ENCODE peak calls at places on chromosome 14, in ten cellular contexts. R is aorta; P is upper lobe of left lung; Z is A549; S is CD8-positive, alpha-beta memory T cell; V is MCF 10A; L is fibroblast of mammary gland; G is dorsolateral prefrontal cortex; M is GM12865; O is lower leg skin. B is an unnamed sample.

GRCh38 chr14:28608438-28608837 is 158.1 kb upstream of the FOXG1 start:
- DNase-seq in P (no peak), L (peak), G (no peak), Z (no peak), V (no peak), R (no peak), O (no peak), S (no peak), M (no peak), B (no peak)

GRCh38 chr14:89231426-89232113 is 185.5 kb downstream of the FOXN3 start:
- DNase-seq in P (no peak), G (no peak), M (no peak), L (no peak), R (no peak), V (no peak), Z (no peak), S (no peak), O (no peak), B (no peak)

GRCh38 chr14:64914237-64914971 is at the start of gene CHURC1:
- DNase-seq in L (peak), P (peak), O (peak), M (peak), V (peak), Z (peak), S (peak), R (peak), G (peak), B (peak)

GRCh38 chr14:60681271-60681670 is 32.0 kb upstream of the SIX1 start:
- DNase-seq in P (no peak), O (no peak), R (no peak), M (no peak), S (no peak), L (peak), V (no peak), G (no peak), Z (no peak), B (no peak)

GRCh38 chr14:35988972-35989690 is 163.0 kb downstream of the BRMS1L start:
- DNase-seq in G (no peak), V (peak), O (no peak), R (no peak), M (no peak), P (no peak), L (no peak), S (no peak), Z (no peak), B (no peak)

GRCh38 chr14:100031506-100032281 is 33.5 kb upstream of the EVL start:
- DNase-seq in G (no peak), V (peak), M (no peak), P (no peak), Z (peak), S (no peak), R (peak), O (peak), L (peak), B (no peak)

GRCh38 chr14:61460853-61461611 is 139.7 kb downstream of the PRKCH start:
- DNase-seq in R (no peak), S (no peak), M (no peak), Z (no peak), P (no peak), L (peak), O (peak), G (no peak), V (peak), B (no peak)

GRCh38 chr14:99175331-99176155 is 96.5 kb downstream of the BCL11B start:
- DNase-seq in S (no peak), O (no peak), M (no peak), R (no peak), V (no peak), P (peak), G (no peak), Z (no peak), L (no peak), B (no peak)

GRCh38 chr14:101963611-101964296 is 619 bp upstream of the DYNC1H1 start:
- DNase-seq in P (no peak), O (no peak), G (no peak), M (no peak), Z (no peak), L (no peak), V (no peak), S (no peak), R (no peak), B (no peak)

GRCh38 chr14:70359076-70359424 is 433 bp downstream of the COX16 start:
- DNase-seq in O (no peak), M (no peak), V (no peak), R (no peak), Z (no peak), P (no peak), G (no peak), S (no peak), L (peak), B (no peak)